ENCODE peak calls at places on chromosomes 12 and 14, in ten cellular contexts. One of them, this sample, is unnamed.

GRCh38 chr12:41505001-41505400 is 316.9 kb downstream of the PDZRN4 start:
- DNase-seq in pancreas: no peak
- DNase-seq in PC-3: no peak
- DNase-seq in astrocyte of the spinal cord: no peak
- DNase-seq in sigmoid colon: no peak
- DNase-seq in Calu3: no peak
- DNase-seq in adrenal gland: no peak
- DNase-seq in GM13976: no peak
- DNase-seq in GM20000: no peak
- DNase-seq in fibroblast of pulmonary artery: no peak
- DNase-seq in this sample: no peak

GRCh38 chr12:108691995-108692808 is 39.1 kb downstream of the CORO1C start:
- DNase-seq in astrocyte of the spinal cord: peak
- DNase-seq in fibroblast of pulmonary artery: peak
- DNase-seq in adrenal gland: peak
- DNase-seq in GM20000: no peak
- DNase-seq in sigmoid colon: peak
- DNase-seq in pancreas: no peak
- DNase-seq in PC-3: no peak
- DNase-seq in Calu3: no peak
- DNase-seq in GM13976: no peak
- DNase-seq in this sample: no peak

GRCh38 chr14:72812292-72812851 is 81.5 kb downstream of the DPF3 start:
- DNase-seq in adrenal gland: no peak
- DNase-seq in GM20000: no peak
- DNase-seq in astrocyte of the spinal cord: no peak
- DNase-seq in GM13976: no peak
- DNase-seq in Calu3: no peak
- DNase-seq in fibroblast of pulmonary artery: no peak
- DNase-seq in sigmoid colon: peak
- DNase-seq in PC-3: no peak
- DNase-seq in pancreas: peak
- DNase-seq in this sample: no peak

GRCh38 chr14:73097421-73097820 is 38.9 kb upstream of the PSEN1 start:
- DNase-seq in PC-3: no peak
- DNase-seq in fibroblast of pulmonary artery: no peak
- DNase-seq in adrenal gland: no peak
- DNase-seq in GM13976: no peak
- DNase-seq in GM20000: no peak
- DNase-seq in Calu3: no peak
- DNase-seq in sigmoid colon: no peak
- DNase-seq in pancreas: no peak
- DNase-seq in astrocyte of the spinal cord: no peak
- DNase-seq in this sample: no peak

GRCh38 chr12:256225-256624 is 6.4 kb downstream of the SLC6A13 start:
- DNase-seq in GM20000: no peak
- DNase-seq in fibroblast of pulmonary artery: no peak
- DNase-seq in PC-3: no peak
- DNase-seq in sigmoid colon: no peak
- DNase-seq in astrocyte of the spinal cord: no peak
- DNase-seq in GM13976: no peak
- DNase-seq in pancreas: no peak
- DNase-seq in Calu3: no peak
- DNase-seq in adrenal gland: no peak
- DNase-seq in this sample: no peak

GRCh38 chr12:125314051-125314882 is 249.0 kb downstream of the AACS start:
- DNase-seq in GM20000: no peak
- DNase-seq in sigmoid colon: no peak
- DNase-seq in astrocyte of the spinal cord: no peak
- DNase-seq in pancreas: no peak
- DNase-seq in PC-3: no peak
- DNase-seq in Calu3: no peak
- DNase-seq in GM13976: no peak
- DNase-seq in fibroblast of pulmonary artery: no peak
- DNase-seq in adrenal gland: no peak
- DNase-seq in this sample: no peak

GRCh38 chr14:103126873-103127304 is 3.6 kb downstream of the TNFAIP2 start:
- DNase-seq in sigmoid colon: peak
- DNase-seq in adrenal gland: peak
- DNase-seq in pancreas: peak
- DNase-seq in fibroblast of pulmonary artery: no peak
- DNase-seq in astrocyte of the spinal cord: no peak
- DNase-seq in Calu3: no peak
- DNase-seq in GM13976: no peak
- DNase-seq in GM20000: no peak
- DNase-seq in PC-3: peak
- DNase-seq in this sample: peak

GRCh38 chr14:105508069-105508468 is 17.0 kb downstream of the TEDC1 start:
- DNase-seq in adrenal gland: no peak
- DNase-seq in GM13976: no peak
- DNase-seq in Calu3: no peak
- DNase-seq in fibroblast of pulmonary artery: no peak
- DNase-seq in GM20000: no peak
- DNase-seq in PC-3: no peak
- DNase-seq in astrocyte of the spinal cord: no peak
- DNase-seq in pancreas: no peak
- DNase-seq in sigmoid colon: peak
- DNase-seq in this sample: no peak

GRCh38 chr12:55932546-55932919 is 1.6 kb downstream of the DGKA start:
- DNase-seq in sigmoid colon: no peak
- DNase-seq in astrocyte of the spinal cord: peak
- DNase-seq in fibroblast of pulmonary artery: peak
- DNase-seq in Calu3: no peak
- DNase-seq in pancreas: no peak
- DNase-seq in GM20000: peak
- DNase-seq in PC-3: no peak
- DNase-seq in adrenal gland: no peak
- DNase-seq in GM13976: peak
- DNase-seq in this sample: no peak

GRCh38 chr12:49507139-49507538 is 31.7 kb upstream of the KCNH3 start:
- DNase-seq in GM20000: no peak
- DNase-seq in Calu3: peak
- DNase-seq in GM13976: no peak
- DNase-seq in pancreas: no peak
- DNase-seq in PC-3: peak
- DNase-seq in sigmoid colon: no peak
- DNase-seq in astrocyte of the spinal cord: peak
- DNase-seq in adrenal gland: no peak
- DNase-seq in fibroblast of pulmonary artery: peak
- DNase-seq in this sample: peak

GRCh38 chr14:74618078-74618952 is 6.3 kb upstream of the LTBP2 start:
- DNase-seq in pancreas: peak
- DNase-seq in astrocyte of the spinal cord: peak
- DNase-seq in adrenal gland: no peak
- DNase-seq in GM13976: no peak
- DNase-seq in sigmoid colon: no peak
- DNase-seq in PC-3: peak
- DNase-seq in fibroblast of pulmonary artery: peak
- DNase-seq in GM20000: no peak
- DNase-seq in Calu3: peak
- DNase-seq in this sample: peak

GRCh38 chr12:64066052-64066451 is 156.0 kb downstream of the KICS2 start:
- DNase-seq in GM20000: no peak
- DNase-seq in fibroblast of pulmonary artery: no peak
- DNase-seq in sigmoid colon: no peak
- DNase-seq in Calu3: no peak
- DNase-seq in adrenal gland: no peak
- DNase-seq in PC-3: no peak
- DNase-seq in pancreas: no peak
- DNase-seq in astrocyte of the spinal cord: peak
- DNase-seq in GM13976: no peak
- DNase-seq in this sample: no peak

GRCh38 chr12:67038486-67038885 is 230.7 kb upstream of the CAND1 start:
- DNase-seq in PC-3: no peak
- DNase-seq in sigmoid colon: no peak
- DNase-seq in GM13976: no peak
- DNase-seq in Calu3: no peak
- DNase-seq in astrocyte of the spinal cord: no peak
- DNase-seq in pancreas: no peak
- DNase-seq in GM20000: no peak
- DNase-seq in fibroblast of pulmonary artery: no peak
- DNase-seq in adrenal gland: no peak
- DNase-seq in this sample: no peak

DNA sequence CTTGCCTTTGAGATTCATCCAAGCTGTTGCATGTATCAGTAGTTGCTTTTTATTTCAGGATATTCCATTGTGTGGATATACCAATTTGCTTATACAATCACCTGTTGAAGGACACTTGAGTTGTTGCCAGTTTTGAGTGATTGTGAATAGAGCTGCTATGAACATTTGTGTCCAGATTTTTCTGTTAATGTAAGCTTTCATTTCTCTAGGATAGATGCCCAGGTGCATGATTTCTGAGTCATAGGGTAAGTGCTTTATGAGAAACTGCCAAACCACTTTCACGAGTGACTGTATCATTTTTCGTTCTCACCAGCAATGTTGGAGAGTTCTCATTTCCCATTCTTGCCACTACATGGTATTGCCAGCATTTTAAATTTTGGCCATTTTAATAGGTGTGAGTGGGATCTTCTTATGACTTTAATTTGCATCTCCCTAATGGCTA is 434.6 kb upstream of the RGS6 start:
- DNase-seq in pancreas: peak
- DNase-seq in sigmoid colon: no peak
- DNase-seq in fibroblast of pulmonary artery: peak
- DNase-seq in GM13976: peak
- DNase-seq in Calu3: no peak
- DNase-seq in astrocyte of the spinal cord: peak
- DNase-seq in adrenal gland: no peak
- DNase-seq in PC-3: peak
- DNase-seq in GM20000: peak
- DNase-seq in this sample: peak
- TF ChIP-seq CTCF in pancreas: no peak
- TF ChIP-seq CTCF in sigmoid colon: no peak
- TF ChIP-seq CTCF in fibroblast of pulmonary artery: no peak
- TF ChIP-seq CTCF in GM13976: no peak
- TF ChIP-seq CTCF in Calu3: no peak
- TF ChIP-seq CTCF in astrocyte of the spinal cord: no peak
- TF ChIP-seq CTCF in adrenal gland: no peak
- TF ChIP-seq CTCF in PC-3: no peak
- TF ChIP-seq CTCF in GM20000: no peak
- TF ChIP-seq CTCF in this sample: no peak

DNA sequence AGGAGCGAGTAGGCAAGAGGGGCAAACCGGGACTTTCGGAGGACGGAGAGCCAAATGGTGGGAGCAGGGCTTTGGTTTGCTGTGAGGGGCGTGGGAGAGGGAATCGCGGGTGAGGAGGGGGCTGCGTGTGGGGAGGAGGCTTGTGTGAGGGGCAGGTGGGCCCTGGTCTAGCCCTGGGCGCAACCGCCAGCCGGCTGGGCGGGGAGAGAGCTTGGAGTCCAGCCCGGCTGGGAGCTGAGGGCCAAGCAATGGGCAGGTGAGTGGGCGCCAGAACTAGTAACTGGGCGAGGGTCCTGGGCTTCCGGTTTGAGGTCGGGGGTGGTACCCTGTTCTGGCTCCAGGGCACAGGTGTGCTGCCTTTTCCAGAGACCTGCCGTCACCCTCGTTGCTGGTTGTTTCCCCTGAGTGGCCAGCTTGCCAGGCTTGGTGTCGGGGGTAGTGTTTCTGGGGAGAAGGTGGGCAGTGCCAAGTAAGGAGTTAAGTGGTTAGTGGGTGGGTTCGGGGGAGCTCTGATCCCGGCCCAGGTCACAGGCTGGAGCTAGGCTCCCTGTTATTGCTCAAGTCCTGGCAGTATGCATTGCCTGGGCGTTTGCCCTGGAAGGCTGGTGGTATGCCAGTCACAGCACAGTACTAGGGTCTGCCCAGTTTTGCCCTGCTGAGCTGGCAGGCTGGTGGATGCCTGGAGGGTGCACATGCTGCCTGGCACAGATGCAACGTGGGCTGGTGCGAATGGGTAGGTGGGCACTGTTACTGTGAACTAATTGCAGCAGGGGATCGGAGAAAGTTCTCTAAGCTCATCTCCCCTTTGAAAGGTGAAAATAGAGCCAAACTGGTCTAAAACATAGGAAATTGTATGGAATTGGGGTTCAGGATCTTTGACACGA is 654 bp downstream of the CIPC start:
- DNase-seq in pancreas: peak
- DNase-seq in PC-3: peak
- DNase-seq in adrenal gland: peak
- DNase-seq in Calu3: peak
- DNase-seq in GM13976: no peak
- DNase-seq in fibroblast of pulmonary artery: no peak
- DNase-seq in sigmoid colon: peak
- DNase-seq in astrocyte of the spinal cord: no peak
- DNase-seq in GM20000: no peak
- DNase-seq in this sample: peak
- TF ChIP-seq CTCF in pancreas: no peak
- TF ChIP-seq CTCF in PC-3: no peak
- TF ChIP-seq CTCF in adrenal gland: no peak
- TF ChIP-seq CTCF in Calu3: no peak
- TF ChIP-seq CTCF in GM13976: no peak
- TF ChIP-seq CTCF in fibroblast of pulmonary artery: no peak
- TF ChIP-seq CTCF in sigmoid colon: no peak
- TF ChIP-seq CTCF in astrocyte of the spinal cord: no peak
- TF ChIP-seq CTCF in GM20000: no peak
- TF ChIP-seq CTCF in this sample: no peak

GRCh38 chr12:14417717-14418116 is 52.2 kb downstream of the ATF7IP start:
- DNase-seq in adrenal gland: peak
- DNase-seq in fibroblast of pulmonary artery: peak
- DNase-seq in Calu3: peak
- DNase-seq in sigmoid colon: peak
- DNase-seq in GM13976: no peak
- DNase-seq in pancreas: peak
- DNase-seq in GM20000: no peak
- DNase-seq in astrocyte of the spinal cord: peak
- DNase-seq in PC-3: peak
- DNase-seq in this sample: peak

GRCh38 chr12:14410841-14411569 is 45.5 kb downstream of the ATF7IP start:
- DNase-seq in adrenal gland: no peak
- DNase-seq in GM20000: no peak
- DNase-seq in sigmoid colon: no peak
- DNase-seq in Calu3: no peak
- DNase-seq in astrocyte of the spinal cord: no peak
- DNase-seq in PC-3: peak
- DNase-seq in GM13976: no peak
- DNase-seq in fibroblast of pulmonary artery: no peak
- DNase-seq in pancreas: no peak
- DNase-seq in this sample: peak

GRCh38 chr12:14418526-14418925 is 53.0 kb downstream of the ATF7IP start:
- DNase-seq in pancreas: no peak
- DNase-seq in astrocyte of the spinal cord: peak
- DNase-seq in sigmoid colon: no peak
- DNase-seq in PC-3: peak
- DNase-seq in Calu3: no peak
- DNase-seq in adrenal gland: no peak
- DNase-seq in fibroblast of pulmonary artery: peak
- DNase-seq in GM13976: no peak
- DNase-seq in GM20000: no peak
- DNase-seq in this sample: no peak

GRCh38 chr12:14416658-14417057 is 51.2 kb downstream of the ATF7IP start:
- DNase-seq in sigmoid colon: no peak
- DNase-seq in adrenal gland: no peak
- DNase-seq in astrocyte of the spinal cord: peak
- DNase-seq in fibroblast of pulmonary artery: peak
- DNase-seq in GM20000: no peak
- DNase-seq in Calu3: peak
- DNase-seq in pancreas: peak
- DNase-seq in GM13976: no peak
- DNase-seq in PC-3: peak
- DNase-seq in this sample: peak
- TF ChIP-seq CTCF in sigmoid colon: no peak
- TF ChIP-seq CTCF in adrenal gland: no peak
- TF ChIP-seq CTCF in astrocyte of the spinal cord: peak
- TF ChIP-seq CTCF in fibroblast of pulmonary artery: peak
- TF ChIP-seq CTCF in GM20000: no peak
- TF ChIP-seq CTCF in Calu3: no peak
- TF ChIP-seq CTCF in pancreas: no peak
- TF ChIP-seq CTCF in GM13976: no peak
- TF ChIP-seq CTCF in PC-3: no peak
- TF ChIP-seq CTCF in this sample: peak

GRCh38 chr12:4939418-4940023 is 29.8 kb downstream of the KCNA1 start:
- DNase-seq in adrenal gland: no peak
- DNase-seq in pancreas: no peak
- DNase-seq in GM20000: no peak
- DNase-seq in PC-3: no peak
- DNase-seq in GM13976: no peak
- DNase-seq in astrocyte of the spinal cord: no peak
- DNase-seq in fibroblast of pulmonary artery: no peak
- DNase-seq in Calu3: no peak
- DNase-seq in sigmoid colon: no peak
- DNase-seq in this sample: no peak
- TF ChIP-seq CTCF in adrenal gland: no peak
- TF ChIP-seq CTCF in pancreas: no peak
- TF ChIP-seq CTCF in GM20000: no peak
- TF ChIP-seq CTCF in PC-3: no peak
- TF ChIP-seq CTCF in GM13976: no peak
- TF ChIP-seq CTCF in astrocyte of the spinal cord: no peak
- TF ChIP-seq CTCF in fibroblast of pulmonary artery: no peak
- TF ChIP-seq CTCF in Calu3: no peak
- TF ChIP-seq CTCF in sigmoid colon: no peak
- TF ChIP-seq CTCF in this sample: no peak